ENCODE peak calls at places on chromosomes 5 and 9, in eight cellular contexts. X is AG10803; B is CD4-positive, CD25-positive, alpha-beta regulatory T cell; Z is EL; R is stimulated activated CD8-positive, alpha-beta memory T cell treated with anti-CD3 and anti-CD28 coated beads, Interleukin-15, amount 100 ng/mL, for 24 hours; W is stomach; I is NCI-H2081; D is amniotic epithelial cell. U is an unnamed sample.

GRCh38 chr9:93596399-93596798 is 20.0 kb downstream of the PHF2 start:
- DNase-seq in X (no peak), B (no peak), Z (no peak), R (no peak), W (no peak), I (no peak), D (no peak), U (no peak)

GRCh38 chr5:67066815-67067214 is 129.8 kb downstream of the CD180 start:
- DNase-seq in X (no peak), B (no peak), Z (no peak), R (no peak), W (no peak), I (no peak), D (no peak), U (no peak)

GRCh38 chr5:73983661-73984060 is 357.7 kb downstream of the ARHGEF28 start:
- DNase-seq in X (no peak), B (no peak), Z (no peak), R (no peak), W (no peak), I (no peak), D (no peak), U (peak; percentile 34)

GRCh38 chr9:129996161-129996849 is 46.7 kb downstream of the FNBP1 start:
- DNase-seq in X (peak; percentile 27), B (no peak), Z (no peak), R (no peak), W (no peak), I (no peak), D (peak; percentile 40), U (no peak)

GRCh38 chr5:174311531-174312269 is 266.2 kb downstream of the NSG2 start:
- DNase-seq in X (peak; percentile 43), B (peak; percentile 48), Z (peak; percentile 56), R (peak; percentile 50), W (peak; percentile 72), I (peak; percentile 29), D (peak; percentile 27), U (peak; percentile 33)

GRCh38 chr5:94254214-94254613 is 364.2 kb downstream of the KIAA0825 start:
- DNase-seq in X (no peak), B (no peak), Z (no peak), R (no peak), W (no peak), I (no peak), D (no peak), U (no peak)

GRCh38 chr5:108669493-108669892 is 78.2 kb upstream of the FER start:
- DNase-seq in X (no peak), B (no peak), Z (no peak), R (no peak), W (no peak), I (peak; percentile 24), D (no peak), U (no peak)

GRCh38 chr9:90964101-90965020 is 162.7 kb downstream of the SYK start:
- DNase-seq in X (no peak), B (no peak), Z (no peak), R (no peak), W (peak; percentile 61), I (no peak), D (peak; percentile 34), U (no peak)

GRCh38 chr9:97558701-97559101 is 57.2 kb downstream of the TMOD1 start:
- DNase-seq in X (no peak), B (peak; percentile 26), Z (no peak), R (no peak), W (no peak), I (no peak), D (no peak), U (no peak)

GRCh38 chr5:33931136-33931535 is 5.0 kb upstream of the RXFP3 start:
- DNase-seq in X (no peak), B (no peak), Z (no peak), R (no peak), W (no peak), I (no peak), D (no peak), U (no peak)

GRCh38 chr5:122312670-122312988 is 592 bp downstream of the SNCAIP start:
- DNase-seq in X (no peak), B (no peak), Z (peak; percentile 30), R (no peak), W (no peak), I (peak; percentile 46), D (peak; percentile 27), U (no peak)

GRCh38 chr9:121709798-121710197 is 58.4 kb downstream of the DAB2IP start:
- DNase-seq in X (no peak), B (no peak), Z (no peak), R (no peak), W (no peak), I (no peak), D (no peak), U (no peak)

GRCh38 chr9:108565651-108566378 is 290.0 kb downstream of the ACTL7B start:
- DNase-seq in X (peak; percentile 90), B (peak; percentile 44), Z (peak; percentile 87), R (no peak), W (peak; percentile 60), I (peak; percentile 87), D (peak; percentile 81), U (no peak)

GRCh38 chr5:6745706-6746217 is 32.5 kb downstream of the TENT4A start:
- DNase-seq in X (peak; percentile 71), B (peak; percentile 80), Z (peak; percentile 55), R (no peak), W (no peak), I (peak; percentile 78), D (peak; percentile 67), U (no peak)

GRCh38 chr9:135703726-135704125 is 1.7 kb downstream of the KCNT1 start:
- DNase-seq in X (no peak), B (no peak), Z (no peak), R (no peak), W (no peak), I (no peak), D (no peak), U (no peak)

GRCh38 chr9:94672811-94673487 is 33.6 kb upstream of the FBP1 start:
- DNase-seq in X (peak; percentile 83), B (no peak), Z (peak; percentile 89), R (no peak), W (no peak), I (no peak), D (peak; percentile 80), U (no peak)

GRCh38 chr5:119810217-119810616 is 180.9 kb downstream of the FAM170A start:
- DNase-seq in X (no peak), B (no peak), Z (no peak), R (no peak), W (no peak), I (no peak), D (no peak), U (no peak)

GRCh38 chr5:147892696-147893296 is 13.5 kb downstream of the C5orf46 start:
- DNase-seq in X (no peak), B (no peak), Z (no peak), R (no peak), W (peak; percentile 76), I (no peak), D (no peak), U (peak; percentile 61)

GRCh38 chr5:15009420-15009819 is 137.8 kb upstream of the ANKH start:
- DNase-seq in X (peak; percentile 23), B (no peak), Z (peak; percentile 80), R (no peak), W (no peak), I (peak; percentile 88), D (peak; percentile 79), U (no peak)

GRCh38 chr5:160635046-160635445 is 213.4 kb downstream of the PTTG1 start:
- DNase-seq in X (no peak), B (no peak), Z (no peak), R (no peak), W (no peak), I (no peak), D (no peak), U (no peak)

GRCh38 chr5:123700624-123701023 is 188.6 kb downstream of the CSNK1G3 start:
- DNase-seq in X (peak; percentile 99), B (no peak), Z (peak; percentile 96), R (no peak), W (no peak), I (no peak), D (peak; percentile 98), U (no peak)

GRCh38 chr5:179867476-179867875 is 8.9 kb upstream of the MRNIP start:
- DNase-seq in X (no peak), B (no peak), Z (no peak), R (no peak), W (no peak), I (no peak), D (no peak), U (no peak)

GRCh38 chr5:64147849-64148441 is 17.7 kb upstream of the RNF180 start:
- DNase-seq in X (peak; percentile 40), B (peak; percentile 0), Z (peak; percentile 41), R (no peak), W (peak; percentile 71), I (peak; percentile 42), D (peak; percentile 18), U (peak; percentile 25)

U was measured in breast epithelium.